ENCODE peak calls at places on chromosome 4, in seven cellular contexts. A is type B pancreatic cell; V is naive thymus-derived CD8-positive, alpha-beta T cell; R is putamen; O is ovary; B is fibroblast of the aortic adventitia; F is Calu3. M is an unnamed sample.

GRCh38 chr4:52204921-52205320 is 153.8 kb downstream of the SPATA18 start:
- DNase-seq in A (no peak), V (no peak), R (no peak), O (no peak), B (no peak), F (no peak), M (no peak)

GRCh38 chr4:64341711-64342110 is 67.5 kb downstream of the TECRL start:
- DNase-seq in A (no peak), V (no peak), R (no peak), O (no peak), B (no peak), F (no peak), M (no peak)

GRCh38 chr4:132085105-132085504 is 1064.0 kb upstream of the PCDH10 start:
- DNase-seq in A (no peak), V (no peak), R (no peak), O (no peak), B (no peak), F (no peak), M (no peak)

GRCh38 chr4:140931904-140932303 is 175.7 kb upstream of the TBC1D9 start:
- DNase-seq in A (no peak), V (no peak), R (peak; percentile 40), O (no peak), B (no peak), F (no peak), M (no peak)

GRCh38 chr4:15754323-15754722 is 23.8 kb upstream of the CD38 start:
- DNase-seq in A (no peak), V (no peak), R (no peak), O (no peak), B (peak; percentile 67), F (no peak), M (no peak)

GRCh38 chr4:1500231-1500965 is 94.2 kb upstream of the NKX1-1 start:
- DNase-seq in A (no peak), V (no peak), R (no peak), O (peak; percentile 19), B (no peak), F (no peak), M (peak; percentile 54)

GRCh38 chr4:16682996-16683395 is 215.4 kb downstream of the LDB2 start:
- DNase-seq in A (no peak), V (no peak), R (no peak), O (no peak), B (peak; percentile 38), F (no peak), M (no peak)

GRCh38 chr4:153185453-153185852 is 18.8 kb upstream of the TRIM2 start:
- DNase-seq in A (no peak), V (no peak), R (no peak), O (no peak), B (no peak), F (no peak), M (no peak)

GRCh38 chr4:26524001-26524400 is 33.7 kb upstream of the CCKAR start:
- DNase-seq in A (no peak), V (no peak), R (no peak), O (no peak), B (no peak), F (no peak), M (no peak)

GRCh38 chr4:119570401-119570800 is 58.2 kb downstream of the PDE5A start:
- DNase-seq in A (no peak), V (no peak), R (no peak), O (no peak), B (peak; percentile 42), F (no peak), M (no peak)

GRCh38 chr4:6938237-6938636 is 28.6 kb downstream of the TBC1D14 start:
- DNase-seq in A (no peak), V (no peak), R (no peak), O (no peak), B (no peak), F (no peak), M (peak; percentile 56)

GRCh38 chr4:184899261-184900134 is 73.7 kb upstream of the ACSL1 start:
- DNase-seq in A (no peak), V (no peak), R (no peak), O (no peak), B (no peak), F (peak; percentile 43), M (peak; percentile 14)